ENCODE peak calls at places on chromosomes 5 and 9, in five cellular contexts. One of them, this sample, is unnamed.
A peak's percentile ranks its signal among the peaks of the same experiment; 100 is the strongest.

GRCh38 chr5:14675309-14675708 is 10.8 kb downstream of the OTULIN start:
- DNase-seq in K562: no peak
- DNase-seq in HepG2: no peak
- DNase-seq in GM12878: no peak
- DNase-seq in SK-N-SH: no peak
- DNase-seq in this sample: no peak

GRCh38 chr9:94213513-94214124 is 45.5 kb upstream of the ZNF169 start:
- DNase-seq in K562: peak; percentile 82
- DNase-seq in HepG2: peak; percentile 68
- DNase-seq in GM12878: peak; percentile 50
- DNase-seq in SK-N-SH: peak; percentile 80
- DNase-seq in this sample: peak; percentile 71

GRCh38 chr9:120345379-120345778 is 234.6 kb downstream of the CDK5RAP2 start:
- DNase-seq in K562: no peak
- DNase-seq in HepG2: no peak
- DNase-seq in GM12878: no peak
- DNase-seq in SK-N-SH: no peak
- DNase-seq in this sample: no peak

GRCh38 chr5:66538531-66538930 is 57.7 kb upstream of the MAST4 start:
- DNase-seq in K562: no peak
- DNase-seq in HepG2: no peak
- DNase-seq in GM12878: no peak
- DNase-seq in SK-N-SH: no peak
- DNase-seq in this sample: no peak

GRCh38 chr9:123445981-123446610 is 90.1 kb downstream of the CRB2 start:
- DNase-seq in K562: peak; percentile 77
- DNase-seq in HepG2: no peak
- DNase-seq in GM12878: no peak
- DNase-seq in SK-N-SH: no peak
- DNase-seq in this sample: peak; percentile 23

GRCh38 chr5:66805514-66806430 is 209.6 kb downstream of the MAST4 start:
- DNase-seq in K562: no peak
- DNase-seq in HepG2: no peak
- DNase-seq in GM12878: no peak
- DNase-seq in SK-N-SH: no peak
- DNase-seq in this sample: no peak

GRCh38 chr9:88535226-88535931 is 401 bp downstream of the NXNL2 start:
- DNase-seq in K562: no peak
- DNase-seq in HepG2: no peak
- DNase-seq in GM12878: no peak
- DNase-seq in SK-N-SH: peak; percentile 61
- DNase-seq in this sample: no peak

GRCh38 chr9:136796238-136796774 is at the start of gene CCDC183:
- DNase-seq in K562: no peak
- DNase-seq in HepG2: no peak
- DNase-seq in GM12878: no peak
- DNase-seq in SK-N-SH: no peak
- DNase-seq in this sample: no peak

GRCh38 chr9:130200038-130200979 is 28.1 kb downstream of the NCS1 start:
- DNase-seq in K562: no peak
- DNase-seq in HepG2: no peak
- DNase-seq in GM12878: no peak
- DNase-seq in SK-N-SH: no peak
- DNase-seq in this sample: no peak

GRCh38 chr9:127112056-127112455 is 10.4 kb downstream of the ANGPTL2 start:
- DNase-seq in K562: no peak
- DNase-seq in HepG2: no peak
- DNase-seq in GM12878: no peak
- DNase-seq in SK-N-SH: no peak
- DNase-seq in this sample: no peak
- TF ChIP-seq ZBTB33 in K562: no peak
- TF ChIP-seq ZBTB33 in HepG2: no peak
- TF ChIP-seq ZBTB33 in GM12878: no peak
- TF ChIP-seq ZBTB33 in SK-N-SH: no peak
- TF ChIP-seq ZBTB33 in this sample: no peak

GRCh38 chr9:108688051-108688450 is 167.7 kb downstream of the ACTL7B start:
- DNase-seq in K562: no peak
- DNase-seq in HepG2: no peak
- DNase-seq in GM12878: no peak
- DNase-seq in SK-N-SH: no peak
- DNase-seq in this sample: no peak
- TF ChIP-seq ZBTB33 in K562: no peak
- TF ChIP-seq ZBTB33 in HepG2: no peak
- TF ChIP-seq ZBTB33 in GM12878: no peak
- TF ChIP-seq ZBTB33 in SK-N-SH: no peak
- TF ChIP-seq ZBTB33 in this sample: no peak

GRCh38 chr5:10354048-10354872 is 765 bp downstream of the MARCHF6 start:
- DNase-seq in K562: peak; percentile 69
- DNase-seq in HepG2: peak; percentile 53
- DNase-seq in GM12878: no peak
- DNase-seq in SK-N-SH: no peak
- DNase-seq in this sample: no peak

GRCh38 chr5:10351882-10352395 is 1.6 kb upstream of the MARCHF6 start:
- DNase-seq in K562: no peak
- DNase-seq in HepG2: no peak
- DNase-seq in GM12878: no peak
- DNase-seq in SK-N-SH: no peak
- DNase-seq in this sample: no peak

GRCh38 chr5:10353241-10354047 is at the start of gene MARCHF6:
- DNase-seq in K562: peak; percentile 91
- DNase-seq in HepG2: peak; percentile 83
- DNase-seq in GM12878: peak; percentile 77
- DNase-seq in SK-N-SH: peak; percentile 95
- DNase-seq in this sample: peak; percentile 83

GRCh38 chr5:10352404-10353240 is 873 bp upstream of the MARCHF6 start:
- DNase-seq in K562: peak; percentile 48
- DNase-seq in HepG2: peak; percentile 23
- DNase-seq in GM12878: peak; percentile 28
- DNase-seq in SK-N-SH: peak; percentile 38
- DNase-seq in this sample: no peak

DNA sequence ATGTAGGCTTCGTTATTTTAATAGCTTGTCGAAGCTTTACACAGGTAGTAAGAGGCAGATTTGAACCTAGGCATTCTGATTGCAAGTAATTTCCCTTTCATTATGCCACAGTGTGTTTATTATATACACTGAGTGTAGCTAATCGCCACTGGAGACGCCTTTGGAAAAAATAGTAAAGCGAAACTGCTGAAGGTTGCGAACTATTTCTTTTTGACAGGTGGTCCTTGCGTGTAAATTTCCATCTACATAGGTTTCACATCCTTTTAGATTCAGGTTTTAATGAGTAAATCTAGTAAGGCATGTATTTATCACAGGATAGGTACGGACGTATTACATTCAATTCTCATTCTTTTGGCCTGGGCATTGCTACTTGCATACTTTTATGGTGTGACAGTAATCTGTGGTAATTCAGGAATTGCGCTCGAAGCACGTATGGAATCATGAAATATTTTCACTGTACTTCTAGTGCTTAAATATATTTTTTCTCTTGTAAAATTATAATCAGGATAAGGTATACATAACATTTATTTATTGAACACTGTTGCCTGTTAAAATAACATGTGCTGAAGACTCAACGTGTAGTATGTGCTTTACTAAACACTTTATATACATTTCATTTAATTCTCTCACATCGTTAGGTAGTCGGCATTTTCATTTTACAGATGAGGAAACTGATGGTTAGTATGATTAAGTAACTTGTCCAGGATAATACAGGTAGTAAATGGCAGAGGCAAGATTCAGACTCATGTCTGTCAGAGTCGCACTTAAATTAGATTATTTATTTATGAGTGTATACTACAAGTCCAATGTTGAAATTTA is 1.8 kb downstream of the MARCHF6 start:
- DNase-seq in K562: no peak
- DNase-seq in HepG2: no peak
- DNase-seq in GM12878: no peak
- DNase-seq in SK-N-SH: no peak
- DNase-seq in this sample: no peak
- TF ChIP-seq ZBTB33 in K562: no peak
- TF ChIP-seq ZBTB33 in HepG2: no peak
- TF ChIP-seq ZBTB33 in GM12878: no peak
- TF ChIP-seq ZBTB33 in SK-N-SH: no peak
- TF ChIP-seq ZBTB33 in this sample: no peak

GRCh38 chr5:172830876-172831662 is 3.0 kb upstream of the ERGIC1 start:
- DNase-seq in K562: no peak
- DNase-seq in HepG2: no peak
- DNase-seq in GM12878: no peak
- DNase-seq in SK-N-SH: no peak
- DNase-seq in this sample: no peak
- TF ChIP-seq ZBTB33 in K562: no peak
- TF ChIP-seq ZBTB33 in HepG2: no peak
- TF ChIP-seq ZBTB33 in GM12878: no peak
- TF ChIP-seq ZBTB33 in SK-N-SH: no peak
- TF ChIP-seq ZBTB33 in this sample: no peak

GRCh38 chr5:123811771-123812170 is 299.8 kb downstream of the CSNK1G3 start:
- DNase-seq in K562: no peak
- DNase-seq in HepG2: no peak
- DNase-seq in GM12878: no peak
- DNase-seq in SK-N-SH: no peak
- DNase-seq in this sample: no peak

GRCh38 chr5:123817267-123817666 is 305.3 kb downstream of the CSNK1G3 start:
- DNase-seq in K562: no peak
- DNase-seq in HepG2: no peak
- DNase-seq in GM12878: no peak
- DNase-seq in SK-N-SH: no peak
- DNase-seq in this sample: no peak

GRCh38 chr5:123813251-123813650 is 301.3 kb downstream of the CSNK1G3 start:
- DNase-seq in K562: no peak
- DNase-seq in HepG2: no peak
- DNase-seq in GM12878: no peak
- DNase-seq in SK-N-SH: no peak
- DNase-seq in this sample: no peak

GRCh38 chr5:123813937-123814624 is 302.1 kb downstream of the CSNK1G3 start:
- DNase-seq in K562: no peak
- DNase-seq in HepG2: no peak
- DNase-seq in GM12878: peak; percentile 43
- DNase-seq in SK-N-SH: peak; percentile 19
- DNase-seq in this sample: no peak

GRCh38 chr5:123814796-123815479 is 303.0 kb downstream of the CSNK1G3 start:
- DNase-seq in K562: no peak
- DNase-seq in HepG2: no peak
- DNase-seq in GM12878: no peak
- DNase-seq in SK-N-SH: peak; percentile 6
- DNase-seq in this sample: no peak
- TF ChIP-seq ZBTB33 in K562: no peak
- TF ChIP-seq ZBTB33 in HepG2: no peak
- TF ChIP-seq ZBTB33 in GM12878: no peak
- TF ChIP-seq ZBTB33 in SK-N-SH: no peak
- TF ChIP-seq ZBTB33 in this sample: no peak

GRCh38 chr5:2142456-2142954 is 259.8 kb upstream of the IRX4 start:
- DNase-seq in K562: no peak
- DNase-seq in HepG2: no peak
- DNase-seq in GM12878: no peak
- DNase-seq in SK-N-SH: no peak
- DNase-seq in this sample: no peak
- TF ChIP-seq ZBTB33 in K562: no peak
- TF ChIP-seq ZBTB33 in HepG2: no peak
- TF ChIP-seq ZBTB33 in GM12878: no peak
- TF ChIP-seq ZBTB33 in SK-N-SH: no peak
- TF ChIP-seq ZBTB33 in this sample: no peak